ENCODE peak calls at places on chromosomes 13 and 19, in nine cellular contexts. D, C, O, K, L, I, V, X and M are unnamed samples.

GRCh38 chr19:38506375-38506722 is 72.9 kb downstream of the RYR1 start:
- DNase-seq in D (no peak), C (no peak), O (no peak), K (no peak), L (no peak), I (no peak), V (no peak), X (no peak), M (no peak)

GRCh38 chr13:112752711-112753541 is 63.1 kb downstream of the ATP11A start:
- DNase-seq in D (no peak), C (no peak), O (no peak), K (no peak), L (no peak), I (no peak), V (no peak), X (no peak), M (no peak)

GRCh38 chr19:22784051-22784450 is at the start of gene ZNF99:
- DNase-seq in D (peak; percentile 51), C (no peak), O (peak; percentile 75), K (no peak), L (no peak), I (no peak), V (peak; percentile 88), X (no peak), M (peak; percentile 85)

GRCh38 chr19:17647071-17648020 is 40.8 kb downstream of the UNC13A start:
- DNase-seq in D (no peak), C (no peak), O (no peak), K (no peak), L (no peak), I (no peak), V (no peak), X (no peak), M (no peak)

GRCh38 chr13:112837371-112838037 is 131.5 kb upstream of the MCF2L start:
- DNase-seq in D (no peak), C (no peak), O (no peak), K (no peak), L (no peak), I (no peak), V (no peak), X (no peak), M (no peak)

GRCh38 chr19:31270897-31271568 is 78.2 kb downstream of the TSHZ3 start:
- DNase-seq in D (no peak), C (no peak), O (no peak), K (no peak), L (no peak), I (no peak), V (no peak), X (no peak), M (no peak)

GRCh38 chr13:79837741-79838450 is 356.9 kb downstream of the NDFIP2 start:
- DNase-seq in D (no peak), C (no peak), O (no peak), K (no peak), L (no peak), I (no peak), V (no peak), X (no peak), M (no peak)

GRCh38 chr13:98839826-98840769 is 87.6 kb upstream of the SLC15A1 start:
- DNase-seq in D (peak; percentile 74), C (no peak), O (no peak), K (peak; percentile 54), L (peak; percentile 62), I (no peak), V (peak; percentile 76), X (peak; percentile 51), M (peak; percentile 77)

GRCh38 chr19:48708471-48708870 is 11.1 kb downstream of the MAMSTR start:
- DNase-seq in D (no peak), C (no peak), O (no peak), K (no peak), L (no peak), I (no peak), V (no peak), X (no peak), M (no peak)

GRCh38 chr19:46065486-46065885 is 24.7 kb upstream of the IGFL4 start:
- DNase-seq in D (no peak), C (no peak), O (peak; percentile 55), K (no peak), L (no peak), I (no peak), V (no peak), X (no peak), M (no peak)

GRCh38 chr13:64810701-64811258 is 2419.4 kb downstream of the PCDH9 start:
- DNase-seq in D (no peak), C (no peak), O (no peak), K (no peak), L (no peak), I (no peak), V (no peak), X (no peak), M (no peak)

GRCh38 chr19:46224773-46225172 is 4.8 kb upstream of the IGFL1 start:
- DNase-seq in D (no peak), C (no peak), O (no peak), K (no peak), L (no peak), I (no peak), V (no peak), X (no peak), M (no peak)

GRCh38 chr19:10911579-10912363 is 16.7 kb downstream of the YIPF2 start:
- DNase-seq in D (peak; percentile 38), C (no peak), O (no peak), K (no peak), L (no peak), I (no peak), V (no peak), X (no peak), M (no peak)

GRCh38 chr19:28612275-28612769 is 600.6 kb downstream of the UQCRFS1 start:
- DNase-seq in D (no peak), C (no peak), O (no peak), K (no peak), L (no peak), I (no peak), V (no peak), X (no peak), M (no peak)
- TF ChIP-seq POLR2A in D (no peak), C (no peak), O (no peak), K (no peak), L (no peak), I (no peak), V (no peak), X (no peak), M (no peak)

GRCh38 chr13:39105110-39105509 is 66.9 kb downstream of the NHLRC3 start:
- DNase-seq in D (no peak), C (no peak), O (no peak), K (no peak), L (no peak), I (no peak), V (no peak), X (no peak), M (no peak)
- H3K4me3 ChIP-seq in D (no peak overlapping the region), C (no peak overlapping the region), O (no peak overlapping the region), K (no peak overlapping the region), L (no peak overlapping the region), I (no peak overlapping the region), V (no peak overlapping the region), X (no peak overlapping the region), M (no peak overlapping the region)

GRCh38 chr19:19525611-19526380 is 2.9 kb upstream of the YJEFN3 start:
- DNase-seq in D (no peak), C (no peak), O (no peak), K (no peak), L (no peak), I (no peak), V (no peak), X (no peak), M (no peak)
- TF ChIP-seq POLR2A in D (no peak), C (no peak), O (no peak), K (no peak), L (no peak), I (no peak), V (no peak), X (no peak), M (no peak)

DNA sequence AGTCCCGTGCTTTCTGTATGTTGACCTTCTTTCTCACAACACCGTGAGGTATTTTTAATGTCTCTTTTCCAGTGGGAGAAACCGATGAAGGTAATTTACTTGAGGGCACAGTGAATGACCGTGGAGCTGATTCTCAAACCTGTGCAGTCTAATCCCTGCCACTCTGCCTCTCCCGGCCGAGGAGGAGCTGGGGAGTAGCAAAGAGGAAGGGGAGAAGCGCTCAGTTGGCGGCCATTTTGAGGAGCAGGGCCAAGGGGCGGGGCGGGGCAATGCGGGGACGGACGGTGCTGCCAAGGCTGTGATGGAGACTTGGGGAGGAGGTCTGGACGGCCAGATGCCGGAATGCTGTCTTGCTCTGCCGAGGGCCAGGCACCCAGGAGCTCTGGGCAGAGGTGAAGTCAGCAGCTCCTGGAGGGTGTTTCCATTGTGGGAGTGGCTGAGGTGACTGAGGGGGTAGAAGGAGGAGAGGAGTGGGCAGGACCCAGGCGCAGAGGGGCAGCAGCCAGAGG is 12.4 kb upstream of the RANBP3 start:
- DNase-seq in D (no peak), C (no peak), O (no peak), K (no peak), L (no peak), I (no peak), V (peak; percentile 49), X (no peak), M (no peak)
- H3K4me3 ChIP-seq in D (no peak overlapping the region), C (no peak overlapping the region), O (peak overlapping the region; percentile 55), K (no peak overlapping the region), L (no peak overlapping the region), I (no peak overlapping the region), V (peak overlapping the region; percentile 50), X (no peak overlapping the region), M (no peak overlapping the region)

DNA sequence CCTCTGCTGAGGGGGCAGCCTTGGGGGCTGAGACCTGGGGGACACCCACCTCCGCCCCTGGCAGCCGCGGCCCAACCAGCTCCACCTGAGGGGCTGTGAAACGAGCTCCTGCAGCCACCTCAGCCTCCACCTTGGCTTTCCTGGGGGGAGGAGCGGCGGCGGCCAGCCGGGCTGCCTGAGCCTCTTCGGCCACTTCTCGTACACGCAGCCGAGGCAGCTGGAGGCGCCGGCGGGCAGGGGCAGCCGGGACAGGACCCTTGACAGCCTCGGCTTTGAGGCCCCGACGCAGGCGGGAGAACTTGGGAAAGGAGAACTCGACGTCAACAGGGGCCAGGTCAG is 7.6 kb upstream of the HIPK4 start:
- DNase-seq in D (no peak), C (no peak), O (no peak), K (no peak), L (no peak), I (no peak), V (no peak), X (no peak), M (no peak)
- TF ChIP-seq POLR2A in D (no peak), C (no peak), O (no peak), K (no peak), L (no peak), I (no peak), V (no peak), X (no peak), M (no peak)